ENCODE peak calls at places on chromosome 12, in five cellular contexts. One of them, this sample, is unnamed.

GRCh38 chr12:92044435-92044834 is 101.2 kb downstream of the BTG1 start:
- DNase-seq in G401: no peak
- DNase-seq in stimulated activated CD8-positive, alpha-beta memory T cell treated with anti-CD3 and anti-CD28 coated beads, Interleukin-7, amount 100 ng/mL, for 48 hours: no peak
- DNase-seq in hippocampal formation: no peak
- DNase-seq in fibroblast of mammary gland: no peak
- DNase-seq in this sample: no peak

GRCh38 chr12:6183689-6184441 is 16.3 kb upstream of the CD9 start:
- DNase-seq in G401: no peak
- DNase-seq in fibroblast of mammary gland: no peak
- DNase-seq in stimulated activated CD8-positive, alpha-beta memory T cell treated with anti-CD3 and anti-CD28 coated beads, Interleukin-7, amount 100 ng/mL, for 48 hours: no peak
- DNase-seq in hippocampal formation: no peak
- DNase-seq in this sample: no peak

GRCh38 chr12:100601626-100602025 is 28.1 kb downstream of the GAS2L3 start:
- DNase-seq in fibroblast of mammary gland: no peak
- DNase-seq in stimulated activated CD8-positive, alpha-beta memory T cell treated with anti-CD3 and anti-CD28 coated beads, Interleukin-7, amount 100 ng/mL, for 48 hours: no peak
- DNase-seq in G401: no peak
- DNase-seq in hippocampal formation: no peak
- DNase-seq in this sample: no peak

GRCh38 chr12:120965534-120966091 is 12.7 kb upstream of the HNF1A start:
- DNase-seq in G401: no peak
- DNase-seq in fibroblast of mammary gland: no peak
- DNase-seq in hippocampal formation: no peak
- DNase-seq in stimulated activated CD8-positive, alpha-beta memory T cell treated with anti-CD3 and anti-CD28 coated beads, Interleukin-7, amount 100 ng/mL, for 48 hours: no peak
- DNase-seq in this sample: no peak

GRCh38 chr12:15356831-15357456 is 34.6 kb downstream of the PTPRO start:
- DNase-seq in hippocampal formation: peak
- DNase-seq in fibroblast of mammary gland: no peak
- DNase-seq in stimulated activated CD8-positive, alpha-beta memory T cell treated with anti-CD3 and anti-CD28 coated beads, Interleukin-7, amount 100 ng/mL, for 48 hours: no peak
- DNase-seq in G401: no peak
- DNase-seq in this sample: no peak

GRCh38 chr12:99054601-99055128 is 409.6 kb downstream of the APAF1 start:
- DNase-seq in G401: no peak
- DNase-seq in fibroblast of mammary gland: peak
- DNase-seq in hippocampal formation: no peak
- DNase-seq in stimulated activated CD8-positive, alpha-beta memory T cell treated with anti-CD3 and anti-CD28 coated beads, Interleukin-7, amount 100 ng/mL, for 48 hours: no peak
- DNase-seq in this sample: no peak

GRCh38 chr12:102010265-102010994 is 51.4 kb downstream of the WASHC3 start:
- DNase-seq in hippocampal formation: no peak
- DNase-seq in fibroblast of mammary gland: no peak
- DNase-seq in stimulated activated CD8-positive, alpha-beta memory T cell treated with anti-CD3 and anti-CD28 coated beads, Interleukin-7, amount 100 ng/mL, for 48 hours: no peak
- DNase-seq in G401: no peak
- DNase-seq in this sample: no peak

GRCh38 chr12:107332726-107333125 is 239.4 kb upstream of the CRY1 start:
- DNase-seq in G401: no peak
- DNase-seq in hippocampal formation: no peak
- DNase-seq in stimulated activated CD8-positive, alpha-beta memory T cell treated with anti-CD3 and anti-CD28 coated beads, Interleukin-7, amount 100 ng/mL, for 48 hours: no peak
- DNase-seq in fibroblast of mammary gland: no peak
- DNase-seq in this sample: no peak

GRCh38 chr12:102120886-102121285 is 903 bp downstream of the PARPBP start:
- DNase-seq in hippocampal formation: no peak
- DNase-seq in G401: no peak
- DNase-seq in fibroblast of mammary gland: peak
- DNase-seq in stimulated activated CD8-positive, alpha-beta memory T cell treated with anti-CD3 and anti-CD28 coated beads, Interleukin-7, amount 100 ng/mL, for 48 hours: no peak
- DNase-seq in this sample: peak

GRCh38 chr12:50625029-50625875 is 120.5 kb downstream of the DIP2B start:
- DNase-seq in fibroblast of mammary gland: no peak
- DNase-seq in stimulated activated CD8-positive, alpha-beta memory T cell treated with anti-CD3 and anti-CD28 coated beads, Interleukin-7, amount 100 ng/mL, for 48 hours: no peak
- DNase-seq in hippocampal formation: no peak
- DNase-seq in G401: no peak
- DNase-seq in this sample: no peak

This sample was measured in HEK293T.